ENCODE peak calls at places on chromosomes 6 and 20, in five cellular contexts. A, Y, T, P and S are unnamed samples.

GRCh38 chr6:125806813-125807212 is 16.1 kb downstream of the NCOA7 start:
- DNase-seq in A (no peak), Y (no peak), T (no peak), P (no peak), S (no peak)

GRCh38 chr20:41232971-41233926 is 84.3 kb downstream of the ZHX3 start:
- DNase-seq in A (no peak), Y (no peak), T (no peak), P (no peak), S (peak)

GRCh38 chr6:167401525-167402194 is 76.8 kb downstream of the TTLL2 start:
- DNase-seq in A (no peak), Y (peak), T (no peak), P (no peak), S (no peak)

GRCh38 chr6:154606457-154606856 is 96.0 kb upstream of the CNKSR3 start:
- DNase-seq in A (peak), Y (no peak), T (no peak), P (peak), S (no peak)

GRCh38 chr6:119148102-119148824 is 69.8 kb upstream of the FAM184A start:
- DNase-seq in A (no peak), Y (peak), T (peak), P (peak), S (peak)

GRCh38 chr20:58630063-58630462 is 21.0 kb upstream of the STX16 start:
- DNase-seq in A (no peak), Y (no peak), T (no peak), P (no peak), S (peak)

GRCh38 chr6:75492769-75493168 is 831 bp downstream of the FILIP1 start:
- DNase-seq in A (peak), Y (no peak), T (no peak), P (no peak), S (peak)

GRCh38 chr6:44569931-44570385 is 182.5 kb downstream of the CDC5L start:
- DNase-seq in A (no peak), Y (no peak), T (no peak), P (no peak), S (no peak)

GRCh38 chr6:29758761-29759160 is 35.5 kb downstream of the HLA-F start:
- DNase-seq in A (no peak), Y (no peak), T (no peak), P (no peak), S (no peak)

GRCh38 chr6:137638926-137639706 is 144.9 kb upstream of the OLIG3 start:
- DNase-seq in A (no peak), Y (no peak), T (no peak), P (no peak), S (no peak)

GRCh38 chr6:10194816-10195639 is 219.8 kb downstream of the TFAP2A start:
- DNase-seq in A (no peak), Y (no peak), T (no peak), P (no peak), S (no peak)

GRCh38 chr6:157682856-157683481 is 140.1 kb upstream of the SNX9 start:
- DNase-seq in A (no peak), Y (no peak), T (peak), P (no peak), S (peak)

GRCh38 chr6:83463886-83464285 is 33.0 kb upstream of the ME1 start:
- DNase-seq in A (no peak), Y (no peak), T (no peak), P (no peak), S (no peak)

GRCh38 chr6:150016324-150017185 is 8.8 kb downstream of the RAET1L start:
- DNase-seq in A (no peak), Y (peak), T (peak), P (peak), S (peak)

GRCh38 chr6:165891320-165891719 is 228.3 kb upstream of the PDE10A start:
- DNase-seq in A (no peak), Y (no peak), T (no peak), P (no peak), S (no peak)

GRCh38 chr20:56872620-56873458 is 243.7 kb downstream of the TFAP2C start:
- DNase-seq in A (no peak), Y (no peak), T (no peak), P (no peak), S (peak)

GRCh38 chr6:155248021-155249001 is 15.5 kb upstream of the CLDN20 start:
- DNase-seq in A (peak), Y (peak), T (peak), P (peak), S (peak)

GRCh38 chr6:133701633-133702331 is 187.1 kb upstream of the TCF21 start:
- DNase-seq in A (no peak), Y (no peak), T (no peak), P (peak), S (no peak)

GRCh38 chr6:2818593-2818992 is 23.1 kb downstream of the SERPINB1 start:
- DNase-seq in A (no peak), Y (no peak), T (no peak), P (no peak), S (no peak)

GRCh38 chr6:49888742-49889431 is 22.6 kb upstream of the CRISP1 start:
- DNase-seq in A (no peak), Y (no peak), T (no peak), P (peak), S (no peak)

GRCh38 chr6:14546036-14546435 is 428.5 kb downstream of the CD83 start:
- DNase-seq in A (no peak), Y (no peak), T (no peak), P (no peak), S (no peak)

GRCh38 chr6:170461556-170462365 is 91.3 kb downstream of the PSMB1 start:
- DNase-seq in A (no peak), Y (no peak), T (no peak), P (no peak), S (no peak)

GRCh38 chr6:32623693-32624092 is 13.5 kb upstream of the HLA-DQA1 start:
- DNase-seq in A (no peak), Y (no peak), T (no peak), P (no peak), S (no peak)

GRCh38 chr20:56247954-56248782 is at the start of gene MC3R:
- DNase-seq in A (no peak), Y (peak), T (peak), P (peak), S (peak)

GRCh38 chr6:15628499-15629131 is 34.2 kb downstream of the DTNBP1 start:
- DNase-seq in A (no peak), Y (no peak), T (no peak), P (peak), S (no peak)

GRCh38 chr6:52399511-52400315 is 20.4 kb upstream of the EFHC1 start:
- DNase-seq in A (no peak), Y (no peak), T (peak), P (peak), S (peak)

GRCh38 chr20:64115171-64115911 is 8.0 kb upstream of the NPBWR2 start:
- DNase-seq in A (no peak), Y (peak), T (no peak), P (no peak), S (no peak)

GRCh38 chr6:37624606-37625574 is 72.8 kb downstream of the MDGA1 start:
- DNase-seq in A (no peak), Y (no peak), T (no peak), P (no peak), S (no peak)

GRCh38 chr20:34365765-34366213 is 2.7 kb downstream of the ITCH start:
- DNase-seq in A (peak), Y (no peak), T (no peak), P (peak), S (no peak)

GRCh38 chr6:127933852-127934840 is 33.3 kb upstream of the THEMIS start:
- DNase-seq in A (no peak), Y (no peak), T (no peak), P (no peak), S (no peak)

GRCh38 chr6:35019831-35020230 is 121.3 kb downstream of the TCP11 start:
- DNase-seq in A (no peak), Y (no peak), T (no peak), P (no peak), S (no peak)

GRCh38 chr6:80690611-80691090 is 584.2 kb downstream of the BCKDHB start:
- DNase-seq in A (no peak), Y (no peak), T (no peak), P (no peak), S (no peak)

GRCh38 chr6:151263967-151264366 is 24.2 kb downstream of the AKAP12 start:
- DNase-seq in A (no peak), Y (no peak), T (no peak), P (no peak), S (no peak)

GRCh38 chr20:50582591-50583234 is 72.5 kb downstream of the PTPN1 start:
- DNase-seq in A (no peak), Y (no peak), T (no peak), P (no peak), S (no peak)

GRCh38 chr6:48641544-48641943 is 530.5 kb upstream of the PTCHD4 start:
- DNase-seq in A (no peak), Y (no peak), T (no peak), P (no peak), S (no peak)

DNA sequence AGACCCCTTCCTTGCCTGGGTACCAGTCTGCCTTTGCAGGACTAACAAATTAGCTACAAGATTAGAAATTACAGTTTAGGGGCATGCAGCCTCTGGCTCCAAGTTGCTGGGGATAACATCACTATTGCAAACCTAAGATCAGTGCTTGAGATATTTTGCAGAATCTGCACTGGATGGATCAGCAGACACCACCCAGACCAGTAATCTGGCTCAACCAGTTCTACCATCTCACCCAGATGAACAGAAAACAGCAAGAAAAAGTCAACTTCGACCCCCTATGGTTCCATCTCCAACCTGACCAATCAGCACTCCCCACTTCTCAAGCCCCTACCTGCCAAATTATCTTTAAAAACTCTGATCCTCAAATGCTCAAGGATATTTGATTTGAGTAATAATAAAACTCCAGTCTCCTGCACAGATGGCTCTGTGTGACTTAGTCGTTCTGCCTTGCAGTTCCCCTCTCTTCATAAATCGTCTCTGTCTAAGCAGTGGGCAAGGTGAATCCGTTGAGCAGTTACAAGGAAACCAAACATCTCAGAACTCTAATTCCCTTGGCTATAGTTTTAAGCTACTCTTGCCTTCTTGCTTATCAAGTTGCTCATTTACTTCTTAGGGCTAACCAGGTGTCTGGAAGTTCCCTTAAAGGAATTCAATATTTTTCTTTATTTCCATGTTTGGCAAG is 16.1 kb upstream of the LMBRD1 start:
- DNase-seq in A (no peak), Y (no peak), T (no peak), P (no peak), S (no peak)
- H3K4me2 ChIP-seq in A (peak), Y (no peak), T (no peak), P (no peak), S (no peak)

GRCh38 chr6:92934625-92935024 is 484.7 kb downstream of the EPHA7 start:
- DNase-seq in A (no peak), Y (no peak), T (no peak), P (no peak), S (no peak)

DNA sequence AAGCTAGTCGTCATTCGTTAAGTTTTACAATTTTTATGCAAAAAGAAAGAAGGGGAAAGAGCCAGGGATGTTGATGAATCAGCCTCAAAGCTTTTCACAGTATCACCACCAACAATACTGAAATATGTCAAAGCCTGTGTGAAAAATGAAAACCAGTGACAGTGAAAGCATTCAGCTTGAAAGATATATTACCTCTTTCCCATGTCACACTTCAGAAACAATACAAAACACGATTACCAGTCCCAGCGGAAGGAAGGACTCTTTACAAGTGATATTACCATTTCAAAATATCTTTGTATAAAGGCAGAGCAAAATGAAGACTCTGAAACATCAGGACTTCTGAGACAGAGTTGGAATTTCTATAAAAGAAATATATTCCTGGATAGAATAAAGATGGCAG is 489.1 kb downstream of the EPHA7 start:
- DNase-seq in A (no peak), Y (no peak), T (no peak), P (no peak), S (no peak)
- H3K4me3 ChIP-seq in A (no peak), Y (no peak), T (no peak), P (no peak), S (no peak)

DNA sequence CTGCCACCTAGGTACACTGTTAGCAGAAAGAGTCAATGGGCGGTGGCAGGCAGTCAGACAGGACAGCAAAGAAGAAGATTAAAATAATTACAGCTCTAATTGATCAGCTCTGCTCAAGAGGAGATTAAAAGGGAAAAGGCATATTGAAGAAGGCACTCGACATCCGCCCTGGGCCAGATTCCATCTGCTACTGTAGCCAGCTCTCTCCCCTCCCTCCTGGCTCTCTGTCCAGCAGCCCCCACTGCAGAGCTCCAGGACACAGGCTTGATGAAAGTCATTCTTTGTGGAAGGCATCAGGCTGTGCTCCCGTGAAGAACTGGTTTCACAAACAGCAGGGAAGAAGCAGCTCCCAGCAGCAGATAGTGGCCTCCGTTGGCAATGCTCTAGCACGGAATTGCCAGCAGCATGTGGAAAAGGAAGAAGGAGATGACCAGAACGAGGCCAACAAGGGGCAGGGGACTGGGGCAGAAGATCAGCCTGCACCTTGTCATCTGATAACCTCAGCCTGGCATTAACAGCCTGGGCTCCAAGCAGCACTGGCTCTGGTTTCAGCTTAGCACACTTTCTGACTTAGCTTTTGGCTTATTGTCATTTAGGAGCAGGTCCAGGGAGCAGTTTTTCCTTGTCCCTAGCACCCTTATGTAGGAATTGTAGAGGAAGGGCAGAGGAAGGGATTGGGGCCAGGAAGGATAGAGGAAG is 465.9 kb downstream of the KIF16B start:
- DNase-seq in A (no peak), Y (no peak), T (no peak), P (no peak), S (no peak)
- TF ChIP-seq KDM1A in A (no peak), Y (no peak), T (no peak), P (no peak), S (no peak)

GRCh38 chr6:129059650-129060049 is 176.7 kb downstream of the LAMA2 start:
- DNase-seq in A (no peak), Y (no peak), T (no peak), P (no peak), S (no peak)
- H3K4me2 ChIP-seq in A (no peak), Y (no peak), T (no peak), P (no peak), S (no peak)

DNA sequence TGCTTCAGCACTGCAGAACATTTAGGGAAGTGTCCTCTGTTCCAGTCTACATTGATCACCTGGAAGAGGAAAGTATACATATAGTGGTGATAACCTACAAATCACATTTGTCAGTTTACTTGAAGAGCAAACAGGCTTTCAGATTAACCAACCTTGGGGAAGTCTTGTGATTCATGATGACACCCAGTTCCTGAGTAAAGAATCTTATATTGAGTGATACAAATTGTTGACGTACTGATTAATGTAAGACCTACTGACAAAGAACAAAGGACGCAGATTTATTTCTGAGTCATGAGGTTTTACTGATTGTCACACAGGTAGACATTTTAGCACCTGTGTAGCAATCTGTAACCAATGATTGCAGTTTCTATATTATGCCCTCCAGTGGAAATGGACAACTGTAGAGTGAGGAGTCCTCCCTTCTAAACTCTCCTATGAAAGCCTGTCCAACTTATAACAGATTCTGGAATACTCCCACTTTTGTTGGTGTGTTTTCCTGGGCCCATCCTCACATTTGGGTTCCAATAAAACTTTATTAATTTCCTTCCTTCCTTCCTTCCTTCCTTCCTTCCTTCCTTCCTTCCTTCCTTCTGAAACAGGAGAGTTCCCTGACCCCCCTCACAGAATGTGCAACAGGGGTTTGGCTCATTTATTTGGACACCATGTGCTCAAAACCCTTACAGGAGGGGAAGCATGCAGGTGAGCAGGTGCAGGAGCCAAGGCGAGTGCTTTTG is 113.5 kb downstream of the SLC35B3 start:
- DNase-seq in A (no peak), Y (no peak), T (no peak), P (no peak), S (no peak)
- H3K4me3 ChIP-seq in A (no peak), Y (no peak), T (no peak), P (no peak), S (no peak)